ENCODE peak calls at places on chromosome 1, in four cellular contexts. One of them, this sample, is unnamed.

GRCh38 chr1:24248859-24249258 is 61.8 kb upstream of the IFNLR1 start:
- DNase-seq in stimulated activated CD4-positive, alpha-beta T cell treated with anti-CD3 and anti-CD28 coated beads, Interleukin-12 subunit alpha, Interleukin-12 subunit beta, amount 100 ng/mL, for 48 hours: no peak
- DNase-seq in cardiac fibroblast: no peak
- DNase-seq in GM12865: peak; percentile 36
- DNase-seq in this sample: peak; percentile 22

GRCh38 chr1:183070923-183071618 is 47.9 kb downstream of the LAMC1 start:
- DNase-seq in cardiac fibroblast: peak; percentile 51
- DNase-seq in GM12865: peak; percentile 92
- DNase-seq in stimulated activated CD4-positive, alpha-beta T cell treated with anti-CD3 and anti-CD28 coated beads, Interleukin-12 subunit alpha, Interleukin-12 subunit beta, amount 100 ng/mL, for 48 hours: no peak
- DNase-seq in this sample: peak; percentile 52

GRCh38 chr1:61993331-61993961 is 201.2 kb upstream of the L1TD1 start:
- DNase-seq in stimulated activated CD4-positive, alpha-beta T cell treated with anti-CD3 and anti-CD28 coated beads, Interleukin-12 subunit alpha, Interleukin-12 subunit beta, amount 100 ng/mL, for 48 hours: no peak
- DNase-seq in cardiac fibroblast: no peak
- DNase-seq in GM12865: no peak
- DNase-seq in this sample: no peak

GRCh38 chr1:205669341-205670142 is 10.8 kb downstream of the SLC45A3 start:
- DNase-seq in cardiac fibroblast: no peak
- DNase-seq in GM12865: peak; percentile 59
- DNase-seq in stimulated activated CD4-positive, alpha-beta T cell treated with anti-CD3 and anti-CD28 coated beads, Interleukin-12 subunit alpha, Interleukin-12 subunit beta, amount 100 ng/mL, for 48 hours: no peak
- DNase-seq in this sample: no peak

GRCh38 chr1:183655562-183656075 is 2.5 kb upstream of the APOBEC4 start:
- DNase-seq in cardiac fibroblast: peak; percentile 90
- DNase-seq in stimulated activated CD4-positive, alpha-beta T cell treated with anti-CD3 and anti-CD28 coated beads, Interleukin-12 subunit alpha, Interleukin-12 subunit beta, amount 100 ng/mL, for 48 hours: peak; percentile 48
- DNase-seq in GM12865: peak; percentile 87
- DNase-seq in this sample: peak; percentile 85

GRCh38 chr1:24321712-24322635 is 2.8 kb downstream of the GRHL3 start:
- DNase-seq in cardiac fibroblast: peak; percentile 78
- DNase-seq in stimulated activated CD4-positive, alpha-beta T cell treated with anti-CD3 and anti-CD28 coated beads, Interleukin-12 subunit alpha, Interleukin-12 subunit beta, amount 100 ng/mL, for 48 hours: peak; percentile 71
- DNase-seq in GM12865: peak; percentile 86
- DNase-seq in this sample: peak; percentile 98

GRCh38 chr1:44847786-44848185 is 4.7 kb upstream of the PTCH2 start:
- DNase-seq in cardiac fibroblast: no peak
- DNase-seq in stimulated activated CD4-positive, alpha-beta T cell treated with anti-CD3 and anti-CD28 coated beads, Interleukin-12 subunit alpha, Interleukin-12 subunit beta, amount 100 ng/mL, for 48 hours: no peak
- DNase-seq in GM12865: no peak
- DNase-seq in this sample: no peak

GRCh38 chr1:77193951-77194350 is 25.3 kb downstream of the PIGK start:
- DNase-seq in cardiac fibroblast: no peak
- DNase-seq in GM12865: no peak
- DNase-seq in stimulated activated CD4-positive, alpha-beta T cell treated with anti-CD3 and anti-CD28 coated beads, Interleukin-12 subunit alpha, Interleukin-12 subunit beta, amount 100 ng/mL, for 48 hours: no peak
- DNase-seq in this sample: no peak

GRCh38 chr1:226373376-226373775 is 34.5 kb downstream of the PARP1 start:
- DNase-seq in stimulated activated CD4-positive, alpha-beta T cell treated with anti-CD3 and anti-CD28 coated beads, Interleukin-12 subunit alpha, Interleukin-12 subunit beta, amount 100 ng/mL, for 48 hours: no peak
- DNase-seq in GM12865: no peak
- DNase-seq in cardiac fibroblast: no peak
- DNase-seq in this sample: no peak

GRCh38 chr1:167064622-167065021 is 25.6 kb downstream of the GPA33 start:
- DNase-seq in GM12865: no peak
- DNase-seq in cardiac fibroblast: no peak
- DNase-seq in stimulated activated CD4-positive, alpha-beta T cell treated with anti-CD3 and anti-CD28 coated beads, Interleukin-12 subunit alpha, Interleukin-12 subunit beta, amount 100 ng/mL, for 48 hours: no peak
- DNase-seq in this sample: no peak

GRCh38 chr1:212760126-212760823 is 31.3 kb downstream of the NSL1 start:
- DNase-seq in cardiac fibroblast: no peak
- DNase-seq in GM12865: peak; percentile 70
- DNase-seq in stimulated activated CD4-positive, alpha-beta T cell treated with anti-CD3 and anti-CD28 coated beads, Interleukin-12 subunit alpha, Interleukin-12 subunit beta, amount 100 ng/mL, for 48 hours: peak; percentile 33
- DNase-seq in this sample: peak; percentile 65

GRCh38 chr1:54332781-54333585 is 73.2 kb downstream of the SSBP3 start:
- DNase-seq in stimulated activated CD4-positive, alpha-beta T cell treated with anti-CD3 and anti-CD28 coated beads, Interleukin-12 subunit alpha, Interleukin-12 subunit beta, amount 100 ng/mL, for 48 hours: no peak
- DNase-seq in cardiac fibroblast: peak; percentile 29
- DNase-seq in GM12865: no peak
- DNase-seq in this sample: no peak

GRCh38 chr1:166952002-166952746 is 23.2 kb downstream of the ILDR2 start:
- DNase-seq in GM12865: peak; percentile 8
- DNase-seq in stimulated activated CD4-positive, alpha-beta T cell treated with anti-CD3 and anti-CD28 coated beads, Interleukin-12 subunit alpha, Interleukin-12 subunit beta, amount 100 ng/mL, for 48 hours: no peak
- DNase-seq in cardiac fibroblast: peak; percentile 29
- DNase-seq in this sample: no peak

GRCh38 chr1:153613406-153613805 is 469 bp upstream of the S100A16 start:
- DNase-seq in cardiac fibroblast: no peak
- DNase-seq in GM12865: no peak
- DNase-seq in stimulated activated CD4-positive, alpha-beta T cell treated with anti-CD3 and anti-CD28 coated beads, Interleukin-12 subunit alpha, Interleukin-12 subunit beta, amount 100 ng/mL, for 48 hours: no peak
- DNase-seq in this sample: no peak

GRCh38 chr1:150875197-150876110 is 945 bp downstream of the ARNT start:
- DNase-seq in stimulated activated CD4-positive, alpha-beta T cell treated with anti-CD3 and anti-CD28 coated beads, Interleukin-12 subunit alpha, Interleukin-12 subunit beta, amount 100 ng/mL, for 48 hours: no peak
- DNase-seq in cardiac fibroblast: peak; percentile 50
- DNase-seq in GM12865: peak; percentile 27
- DNase-seq in this sample: no peak

GRCh38 chr1:55662875-55663274 is 447.7 kb upstream of the USP24 start:
- DNase-seq in cardiac fibroblast: no peak
- DNase-seq in stimulated activated CD4-positive, alpha-beta T cell treated with anti-CD3 and anti-CD28 coated beads, Interleukin-12 subunit alpha, Interleukin-12 subunit beta, amount 100 ng/mL, for 48 hours: no peak
- DNase-seq in GM12865: no peak
- DNase-seq in this sample: no peak

GRCh38 chr1:181251001-181251712 is 162.7 kb downstream of the IER5 start:
- DNase-seq in cardiac fibroblast: peak; percentile 71
- DNase-seq in stimulated activated CD4-positive, alpha-beta T cell treated with anti-CD3 and anti-CD28 coated beads, Interleukin-12 subunit alpha, Interleukin-12 subunit beta, amount 100 ng/mL, for 48 hours: no peak
- DNase-seq in GM12865: no peak
- DNase-seq in this sample: no peak